ENCODE peak calls at places on chromosomes 3 and 15, in five cellular contexts. U is stomach; R is CD8-positive, alpha-beta memory T cell; J is uterus; A is endodermal cell. Q is an unnamed sample.

GRCh38 chr15:80730395-80730794 is 35.3 kb downstream of the ABHD17C start:
- DNase-seq in U (no peak), R (no peak), J (no peak), A (no peak), Q (no peak)

GRCh38 chr3:17407576-17407975 is 334.9 kb downstream of the TBC1D5 start:
- DNase-seq in U (no peak), R (no peak), J (no peak), A (no peak), Q (no peak)

GRCh38 chr15:31032959-31033358 is 41.5 kb upstream of the MTMR10 start:
- DNase-seq in U (no peak), R (no peak), J (no peak), A (no peak), Q (no peak)

GRCh38 chr3:127688416-127689265 is 15.9 kb downstream of the ABTB1 start:
- DNase-seq in U (no peak), R (no peak), J (no peak), A (peak; percentile 63), Q (no peak)

GRCh38 chr3:71511037-71511436 is 72.5 kb downstream of the FOXP1 start:
- DNase-seq in U (no peak), R (no peak), J (no peak), A (peak; percentile 71), Q (no peak)

GRCh38 chr3:141477224-141477623 is 9.6 kb upstream of the RASA2 start:
- DNase-seq in U (peak; percentile 38), R (no peak), J (no peak), A (no peak), Q (no peak)

GRCh38 chr15:39784125-39784524 is 1.5 kb upstream of the FSIP1 start:
- DNase-seq in U (no peak), R (no peak), J (no peak), A (no peak), Q (no peak)

GRCh38 chr3:61452536-61452991 is 108.8 kb upstream of the PTPRG start:
- DNase-seq in U (no peak), R (no peak), J (no peak), A (no peak), Q (no peak)

GRCh38 chr15:60363903-60364302 is 33.9 kb downstream of the ANXA2 start:
- DNase-seq in U (no peak), R (no peak), J (no peak), A (peak; percentile 32), Q (no peak)

GRCh38 chr3:100954990-100955389 is 38.2 kb downstream of the ABI3BP start:
- DNase-seq in U (no peak), R (no peak), J (peak; percentile 45), A (no peak), Q (no peak)

DNA sequence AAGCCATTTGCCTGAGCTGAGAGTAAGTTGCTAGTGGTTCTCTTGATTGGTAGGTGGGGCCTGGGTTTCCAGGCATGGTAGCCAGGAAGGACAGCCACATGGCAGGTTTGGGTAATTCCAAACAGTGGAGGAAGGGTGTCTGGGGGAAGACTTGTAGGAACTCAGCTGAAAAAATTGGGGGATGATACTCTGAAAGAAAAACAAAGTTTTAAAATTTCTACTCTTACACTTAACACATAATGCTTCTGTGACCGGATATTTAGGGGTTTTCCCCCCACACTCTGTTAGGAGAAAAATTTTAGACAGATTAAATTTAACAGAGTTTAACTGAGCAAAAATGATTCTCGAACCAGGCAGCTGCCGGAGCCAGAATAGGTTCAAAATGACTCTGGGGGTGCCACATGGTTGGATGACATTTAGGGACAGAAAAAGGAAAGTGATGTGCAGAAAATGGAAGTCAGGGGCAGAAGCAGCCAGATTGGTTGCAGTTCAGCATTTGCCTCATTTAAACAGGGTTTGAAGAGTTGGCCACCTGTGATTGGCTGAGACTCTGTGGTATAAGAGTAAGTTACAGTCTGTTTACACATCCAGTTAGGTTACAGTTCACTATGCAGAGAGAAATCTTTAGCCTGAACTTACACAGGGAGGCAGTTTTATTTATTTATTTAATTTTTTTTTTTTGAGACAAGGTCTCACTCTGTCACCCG is 8.1 kb downstream of the B2M start:
- DNase-seq in U (no peak), R (peak; percentile 73), J (no peak), A (no peak), Q (no peak)
- H3K4me1 ChIP-seq in U (peaks cover 39% of the 10 kb centered on the region), R (peaks cover 93% of the 10 kb centered on the region), J (no peaks in the 10 kb centered on the region), A (no peaks in the 10 kb centered on the region), Q (peaks cover 23% of the 10 kb centered on the region)

GRCh38 chr15:71634820-71635219 is 175.5 kb upstream of the NR2E3 start:
- DNase-seq in U (no peak), R (no peak), J (no peak), A (peak; percentile 64), Q (no peak)
- H3K4me1 ChIP-seq in U (no peaks in the 10 kb centered on the region), R (no peaks in the 10 kb centered on the region), J (no peaks in the 10 kb centered on the region), A (peaks cover 4% of the 10 kb centered on the region), Q (no peaks in the 10 kb centered on the region)

DNA sequence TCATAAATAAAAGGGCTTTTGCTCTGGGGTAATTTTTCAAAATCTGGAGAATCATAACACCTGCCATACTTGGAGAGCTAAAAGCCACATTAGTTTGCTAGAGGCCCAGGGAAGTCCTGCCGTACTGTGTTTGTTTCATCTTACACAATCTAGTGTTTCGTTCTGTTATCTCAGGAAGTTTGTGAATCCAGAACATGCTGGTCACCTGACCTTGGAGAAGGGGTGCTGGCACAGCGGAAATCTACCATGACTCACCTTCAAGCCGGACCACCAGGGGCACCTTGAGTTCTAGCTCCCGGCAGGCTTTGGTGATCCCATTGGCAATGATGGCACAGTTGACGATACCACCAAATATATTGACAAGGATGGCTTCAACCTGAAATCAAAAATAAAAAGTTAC is 253.9 kb downstream of the SUCLG2 start:
- DNase-seq in U (no peak), R (no peak), J (no peak), A (no peak), Q (no peak)
- H3K4me1 ChIP-seq in U (no peaks in the 10 kb centered on the region), R (no peaks in the 10 kb centered on the region), J (no peaks in the 10 kb centered on the region), A (no peaks in the 10 kb centered on the region), Q (peaks cover 4% of the 10 kb centered on the region)

GRCh38 chr3:169110633-169111032 is 552.9 kb downstream of the MECOM start:
- DNase-seq in U (no peak), R (no peak), J (no peak), A (no peak), Q (no peak)
- H3K4me1 ChIP-seq in U (no peaks in the 10 kb centered on the region), R (no peaks in the 10 kb centered on the region), J (no peaks in the 10 kb centered on the region), A (no peaks in the 10 kb centered on the region), Q (no peaks in the 10 kb centered on the region)

GRCh38 chr3:3689601-3690375 is 109.4 kb upstream of the LRRN1 start:
- DNase-seq in U (no peak), R (no peak), J (no peak), A (no peak), Q (no peak)
- H3K4me1 ChIP-seq in U (no peaks in the 10 kb centered on the region), R (no peaks in the 10 kb centered on the region), J (no peaks in the 10 kb centered on the region), A (peaks cover 4% of the 10 kb centered on the region), Q (no peaks in the 10 kb centered on the region)

GRCh38 chr3:38545396-38545949 is 49.3 kb downstream of the EXOG start:
- DNase-seq in U (no peak), R (no peak), J (no peak), A (peak; percentile 33), Q (no peak)
- H3K4me1 ChIP-seq in U (no peaks in the 10 kb centered on the region), R (no peaks in the 10 kb centered on the region), J (no peaks in the 10 kb centered on the region), A (no peaks in the 10 kb centered on the region), Q (no peaks in the 10 kb centered on the region)

GRCh38 chr15:34769711-34770110 is 14.9 kb upstream of the GJD2 start:
- DNase-seq in U (no peak), R (no peak), J (no peak), A (no peak), Q (no peak)

GRCh38 chr15:34773916-34774315 is 19.1 kb upstream of the GJD2 start:
- DNase-seq in U (no peak), R (no peak), J (no peak), A (no peak), Q (no peak)

GRCh38 chr15:34776706-34777105 is 18.6 kb downstream of the ACTC1 start:
- DNase-seq in U (no peak), R (no peak), J (peak; percentile 40), A (no peak), Q (no peak)

GRCh38 chr15:34773013-34773412 is 18.2 kb upstream of the GJD2 start:
- DNase-seq in U (no peak), R (no peak), J (no peak), A (no peak), Q (no peak)

DNA sequence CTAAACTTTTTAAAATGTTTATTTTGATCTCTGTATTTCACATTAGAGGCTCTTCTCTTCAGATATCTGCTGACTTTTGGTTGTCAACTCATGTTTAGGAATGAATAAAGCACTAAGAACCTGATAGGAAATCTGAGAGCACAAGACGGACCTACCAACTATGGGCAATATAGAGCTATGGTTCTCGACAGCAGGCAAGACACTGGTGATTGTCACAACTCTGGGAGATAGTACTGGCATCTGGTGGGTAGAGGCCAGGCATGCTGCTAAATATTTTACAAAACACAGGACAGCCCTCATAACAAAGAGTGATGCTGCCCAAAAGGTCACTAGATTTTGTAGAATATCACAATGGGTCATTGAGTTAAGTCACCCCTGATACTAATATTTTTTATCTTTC is 17.5 kb upstream of the GJD2 start:
- DNase-seq in U (no peak), R (no peak), J (no peak), A (no peak), Q (no peak)
- H3K4me1 ChIP-seq in U (no peaks in the 10 kb centered on the region), R (no peaks in the 10 kb centered on the region), J (no peaks in the 10 kb centered on the region), A (no peaks in the 10 kb centered on the region), Q (no peaks in the 10 kb centered on the region)

DNA sequence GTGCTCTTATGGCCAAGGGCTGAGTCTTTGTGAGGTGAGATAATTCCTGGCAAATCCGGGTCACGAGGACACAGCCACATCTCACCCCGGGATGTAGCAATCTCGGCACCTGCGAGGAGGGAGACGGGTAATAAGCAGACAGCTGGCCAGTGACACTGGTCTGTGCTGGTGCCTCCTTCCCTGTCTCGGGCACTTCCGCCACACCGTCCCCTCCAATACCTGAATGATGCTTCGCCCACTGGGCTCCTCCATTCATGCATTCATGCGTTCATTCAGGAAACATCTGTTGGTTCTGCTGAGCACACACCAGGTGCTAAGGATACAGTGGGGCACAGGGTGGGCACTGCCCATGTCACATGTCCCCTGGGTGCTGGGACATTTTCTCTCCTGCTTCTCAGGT is 60.1 kb downstream of the ATP10A start:
- DNase-seq in U (no peak), R (no peak), J (no peak), A (no peak), Q (no peak)
- H3K4me1 ChIP-seq in U (no peaks in the 10 kb centered on the region), R (peaks cover 16% of the 10 kb centered on the region), J (no peaks in the 10 kb centered on the region), A (no peaks in the 10 kb centered on the region), Q (no peaks in the 10 kb centered on the region)

GRCh38 chr3:14460342-14461005 is 58.1 kb downstream of the SLC6A6 start:
- DNase-seq in U (peak; percentile 88), R (no peak), J (peak; percentile 60), A (no peak), Q (peak; percentile 67)

GRCh38 chr3:14462738-14463137 is 60.3 kb downstream of the SLC6A6 start:
- DNase-seq in U (no peak), R (no peak), J (no peak), A (peak; percentile 64), Q (no peak)

GRCh38 chr3:14461006-14461747 is 58.8 kb downstream of the SLC6A6 start:
- DNase-seq in U (peak; percentile 56), R (no peak), J (no peak), A (no peak), Q (no peak)

GRCh38 chr3:14463330-14464216 is 61.2 kb downstream of the SLC6A6 start:
- DNase-seq in U (no peak), R (no peak), J (no peak), A (peak; percentile 93), Q (no peak)

DNA sequence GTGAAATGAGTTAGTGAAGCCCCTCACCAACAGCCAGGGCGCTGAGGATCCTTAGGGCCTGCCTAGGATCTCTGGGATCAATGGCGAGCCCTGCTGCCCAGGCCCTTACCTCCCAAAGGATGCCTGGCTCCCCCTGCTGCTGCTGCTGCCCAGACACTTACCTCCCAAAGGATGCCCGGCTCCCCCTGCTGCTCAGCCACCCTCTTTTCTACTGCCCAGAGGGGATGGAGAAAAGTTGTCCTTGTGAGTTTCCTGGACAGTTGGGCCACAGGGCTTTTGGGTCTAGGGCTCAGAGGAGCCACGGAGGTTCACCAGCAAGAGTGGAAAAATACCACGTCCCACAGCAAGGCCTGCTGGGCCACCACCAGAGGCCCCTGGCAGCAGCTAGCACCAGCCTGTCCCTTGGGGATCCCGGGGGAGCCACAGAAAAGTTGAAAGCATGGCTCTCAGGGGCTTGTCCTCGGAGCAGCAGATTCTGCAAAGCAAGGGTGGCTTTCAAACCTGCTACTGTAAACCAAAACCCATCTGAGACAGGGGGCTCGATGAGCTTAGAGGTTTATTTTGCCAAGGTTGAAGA is 59.4 kb downstream of the SLC6A6 start:
- DNase-seq in U (peak; percentile 57), R (peak; percentile 28), J (no peak), A (peak; percentile 87), Q (no peak)
- H3K4me1 ChIP-seq in U (peaks cover 40% of the 10 kb centered on the region), R (no peaks in the 10 kb centered on the region), J (no peaks in the 10 kb centered on the region), A (peaks cover 18% of the 10 kb centered on the region), Q (peaks cover 10% of the 10 kb centered on the region)

Q was measured in lung.